ENCODE peak calls at places on chromosomes 11 and 22, in nine cellular contexts. O, T, A, J, E, B, I, N and R are unnamed samples.
A peak's percentile ranks its signal among the peaks of the same experiment; 100 is the strongest.

GRCh38 chr11:61914471-61915171 is 2.7 kb downstream of the RAB3IL1 start:
- DNase-seq in E (no peak), N (no peak), A (no peak), B (no peak), J (no peak), T (peak; percentile 0), I (no peak), O (no peak), R (no peak)

GRCh38 chr11:77127969-77128691 is at the start of gene MYO7A:
- DNase-seq in E (no peak), O (peak; percentile 4), T (no peak), A (no peak), J (no peak), B (no peak), N (peak; percentile 77), I (no peak), R (peak; percentile 53)

GRCh38 chr22:31917227-31917921 is 27.0 kb upstream of the YWHAH start:
- DNase-seq in T (peak; percentile 5), B (no peak), E (no peak), N (no peak), A (no peak), J (no peak), I (no peak), O (peak; percentile 58), R (peak; percentile 46)

GRCh38 chr11:113001709-113002108 is 40.5 kb downstream of the NCAM1 start:
- DNase-seq in O (no peak), N (no peak), E (no peak), B (no peak), I (no peak), A (no peak), T (no peak), J (no peak), R (no peak)

GRCh38 chr11:80165763-80166162 is 724.9 kb upstream of the TENM4 start:
- DNase-seq in I (no peak), O (no peak), T (no peak), J (no peak), A (no peak), N (no peak), E (no peak), B (no peak), R (no peak)

GRCh38 chr11:64583296-64584262 is 7.4 kb upstream of the SLC22A12 start:
- DNase-seq in I (no peak), N (no peak), T (no peak), J (no peak), O (no peak), E (no peak), A (no peak), B (no peak), R (peak; percentile 56)

GRCh38 chr11:47891886-47892285 is 43.7 kb upstream of the NUP160 start:
- DNase-seq in E (no peak), I (no peak), T (no peak), N (no peak), J (no peak), O (no peak), A (no peak), B (no peak), R (no peak)

GRCh38 chr22:33400891-33401290 is 342.7 kb upstream of the SYN3 start:
- DNase-seq in A (no peak), O (no peak), J (no peak), E (no peak), B (no peak), I (no peak), N (no peak), T (no peak), R (no peak)

GRCh38 chr22:35352214-35353111 is 28.4 kb upstream of the HMOX1 start:
- DNase-seq in T (peak; percentile 57), B (no peak), N (peak; percentile 74), O (peak; percentile 91), E (peak; percentile 16), I (peak; percentile 35), A (no peak), J (peak; percentile 12), R (peak; percentile 84)

GRCh38 chr11:329886-330253 is 9.2 kb upstream of the IFITM3 start:
- DNase-seq in E (no peak), T (no peak), O (no peak), B (no peak), I (no peak), A (peak; percentile 50), J (no peak), N (no peak), R (peak; percentile 2)

GRCh38 chr11:131666006-131666405 is 295.6 kb downstream of the NTM start:
- DNase-seq in J (no peak), E (no peak), N (no peak), B (no peak), T (no peak), O (no peak), I (no peak), A (no peak), R (no peak)

GRCh38 chr11:122813176-122813917 is 25.0 kb upstream of the CRTAM start:
- DNase-seq in N (peak; percentile 78), B (no peak), J (no peak), T (no peak), A (no peak), O (no peak), E (no peak), I (no peak), R (no peak)

GRCh38 chr11:16296243-16296642 is 60.1 kb downstream of the SOX6 start:
- DNase-seq in E (no peak), T (no peak), B (no peak), J (no peak), N (no peak), O (no peak), I (no peak), A (no peak), R (no peak)

GRCh38 chr11:81888391-81888790 is 845.3 kb downstream of the FAM181B start:
- DNase-seq in T (no peak), J (no peak), I (no peak), O (no peak), E (no peak), A (no peak), B (no peak), N (no peak), R (no peak)

GRCh38 chr11:57279131-57279530 is 42.1 kb upstream of the APLNR start:
- DNase-seq in A (no peak), N (no peak), I (no peak), J (no peak), O (no peak), E (no peak), B (no peak), T (no peak), R (no peak)

GRCh38 chr11:57277845-57278720 is 41.0 kb upstream of the APLNR start:
- DNase-seq in O (peak; percentile 23), T (peak; percentile 61), A (peak; percentile 53), N (peak; percentile 85), B (peak; percentile 69), J (peak; percentile 47), I (peak; percentile 59), E (no peak), R (peak; percentile 75)

GRCh38 chr11:57276169-57276854 is 39.3 kb upstream of the APLNR start:
- DNase-seq in N (no peak), T (no peak), O (no peak), E (no peak), B (no peak), I (no peak), A (no peak), J (no peak), R (no peak)

GRCh38 chr11:57276857-57277505 is 39.9 kb upstream of the APLNR start:
- DNase-seq in I (no peak), E (no peak), T (no peak), B (no peak), N (no peak), J (no peak), A (no peak), O (no peak), R (no peak)

DNA sequence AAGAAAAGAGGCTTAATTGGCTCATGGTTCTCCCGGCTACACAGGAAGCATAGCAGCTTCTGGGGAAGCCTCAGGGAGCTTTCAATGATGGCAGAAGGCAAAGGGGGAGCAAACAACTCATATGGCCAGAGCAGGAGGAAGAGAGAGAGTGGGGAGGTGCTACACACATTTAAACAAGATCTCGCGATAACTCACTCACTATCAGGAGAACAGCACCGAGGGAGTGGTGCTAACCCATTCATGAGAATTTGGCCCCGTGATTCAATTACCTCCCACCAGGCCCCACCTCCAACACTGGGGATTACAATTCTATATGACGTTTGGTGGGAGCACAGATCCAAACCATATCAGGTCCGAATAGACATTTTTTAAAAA is 41.7 kb upstream of the APLNR start:
- DNase-seq in T (no peak), J (no peak), B (no peak), E (no peak), I (no peak), N (no peak), A (no peak), O (no peak), R (no peak)
- H3K27ac ChIP-seq in T (peak overlapping the region; percentile 73), J (no peak overlapping the region), B (peak overlapping the region; percentile 4), E (no peak overlapping the region), I (peak overlapping the region; percentile 75), N (no peak overlapping the region), A (no peak overlapping the region), O (no peak overlapping the region), R (no peak overlapping the region)

GRCh38 chr11:44007746-44008501 is 39.9 kb upstream of the ACCSL start:
- DNase-seq in E (no peak), A (no peak), O (no peak), T (no peak), J (no peak), B (no peak), I (no peak), N (no peak), R (peak; percentile 59)
- H3K27ac ChIP-seq in E (no peak overlapping the region), A (no peak overlapping the region), O (no peak overlapping the region), T (peak overlapping the region; percentile 54), J (no peak overlapping the region), B (no peak overlapping the region), I (peak overlapping the region; percentile 46), N (no peak overlapping the region), R (peak overlapping the region; percentile 80)

DNA sequence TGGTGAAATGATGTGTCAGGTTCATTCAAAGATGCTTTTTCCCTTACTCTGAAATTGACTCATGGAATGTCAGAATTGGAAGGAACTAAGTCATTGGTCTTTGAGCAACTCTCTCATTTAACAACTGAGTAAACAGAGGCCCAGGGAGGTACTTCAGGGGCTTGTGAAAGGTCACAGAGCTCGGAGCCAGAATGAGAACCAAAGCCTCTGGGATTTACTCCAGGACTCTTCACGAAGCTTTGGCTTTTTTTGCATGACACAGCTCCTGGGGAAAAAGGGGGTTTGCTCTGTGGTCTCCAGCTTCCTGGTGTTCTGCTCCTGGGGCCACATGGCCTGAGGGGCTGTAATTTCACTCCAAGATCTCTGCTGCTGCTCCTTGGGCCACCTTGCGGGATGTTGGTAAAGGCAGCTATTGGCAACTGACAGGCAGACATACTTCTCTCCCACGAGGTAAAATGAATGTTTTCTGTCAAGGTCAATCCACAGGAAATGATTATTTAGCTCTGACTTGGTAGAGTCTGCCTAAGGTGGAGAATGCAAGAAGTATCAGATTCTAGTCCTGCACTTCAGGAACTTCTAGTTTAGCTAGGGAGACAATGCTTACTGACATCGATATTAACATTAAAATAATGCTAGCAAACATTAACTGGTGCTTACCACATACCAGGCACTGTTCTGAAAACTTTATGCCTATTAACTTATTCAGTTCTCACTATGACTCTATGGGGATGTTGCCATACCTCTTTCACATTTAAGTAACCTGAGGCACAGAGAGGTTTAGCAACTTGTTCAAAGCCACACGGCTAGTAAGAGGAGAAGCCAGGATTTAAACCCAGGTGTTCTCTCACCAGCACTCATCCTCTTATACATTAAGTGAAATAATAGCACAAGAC is 16.1 kb downstream of the PKNOX2 start:
- DNase-seq in I (no peak), O (no peak), T (no peak), J (no peak), N (no peak), A (no peak), B (no peak), E (no peak), R (no peak)
- H3K27ac ChIP-seq in I (no peak overlapping the region), O (no peak overlapping the region), T (no peak overlapping the region), J (no peak overlapping the region), N (peak overlapping the region; percentile 26), A (no peak overlapping the region), B (no peak overlapping the region), E (no peak overlapping the region), R (no peak overlapping the region)

GRCh38 chr11:102784380-102784779 is 4.0 kb upstream of the MMP10 start:
- DNase-seq in E (no peak), N (no peak), A (no peak), B (no peak), T (no peak), I (no peak), J (no peak), O (no peak), R (no peak)
- H3K27ac ChIP-seq in E (no peak overlapping the region), N (no peak overlapping the region), A (no peak overlapping the region), B (no peak overlapping the region), T (no peak overlapping the region), I (no peak overlapping the region), J (no peak overlapping the region), O (no peak overlapping the region), R (no peak overlapping the region)